ENCODE peak calls at places on chromosomes 4 and X, in seven cellular contexts. W, Q, C, L, H, U and P are unnamed samples.

GRCh38 chr4:41067369-41067768 is 147.0 kb downstream of the APBB2 start:
- DNase-seq in W (no peak), Q (no peak), C (peak), L (no peak), H (no peak), U (no peak), P (no peak)

GRCh38 chr4:112411781-112412281 is 104.1 kb downstream of the NEUROG2 start:
- DNase-seq in W (no peak), Q (peak), C (no peak), L (no peak), H (no peak), U (no peak), P (no peak)

GRCh38 chr4:119238068-119238722 is 25.7 kb downstream of the USP53 start:
- DNase-seq in W (no peak), Q (no peak), C (no peak), L (no peak), H (no peak), U (no peak), P (no peak)

GRCh38 chr4:8537041-8537461 is 43.1 kb upstream of the GPR78 start:
- DNase-seq in W (no peak), Q (no peak), C (peak), L (no peak), H (no peak), U (no peak), P (no peak)

GRCh38 chr4:27472364-27472763 is 611.7 kb downstream of the STIM2 start:
- DNase-seq in W (no peak), Q (no peak), C (no peak), L (no peak), H (no peak), U (no peak), P (no peak)

GRCh38 chr4:113761682-113762060 is at the start of gene CAMK2D:
- DNase-seq in W (peak), Q (peak), C (peak), L (peak), H (peak), U (peak), P (peak)

GRCh38 chrX:155857561-155857960 is 23.6 kb upstream of the VAMP7 start:
- DNase-seq in W (no peak), Q (peak), C (peak), L (peak), H (no peak), U (no peak), P (no peak)

GRCh38 chrX:48894891-48895290 is 2.7 kb downstream of the TIMM17B start:
- DNase-seq in W (no peak), Q (no peak), C (no peak), L (no peak), H (no peak), U (no peak), P (no peak)

GRCh38 chr4:663438-664428 is 10.3 kb downstream of the ATP5ME start:
- DNase-seq in W (no peak), Q (peak), C (no peak), L (peak), H (peak), U (peak), P (peak)

GRCh38 chr4:170386974-170387373 is 297.2 kb upstream of the AADAT start:
- DNase-seq in W (no peak), Q (no peak), C (peak), L (no peak), H (no peak), U (no peak), P (no peak)

GRCh38 chrX:132331532-132331931 is 112.3 kb upstream of the RAP2C start:
- DNase-seq in W (no peak), Q (no peak), C (no peak), L (no peak), H (no peak), U (no peak), P (no peak)

GRCh38 chrX:14497184-14497666 is 32.1 kb upstream of the GLRA2 start:
- DNase-seq in W (no peak), Q (no peak), C (peak), L (no peak), H (no peak), U (no peak), P (no peak)

GRCh38 chr4:105894570-105895323 is 524 bp upstream of the NPNT start:
- DNase-seq in W (no peak), Q (peak), C (peak), L (peak), H (no peak), U (peak), P (peak)

GRCh38 chr4:150139297-150139696 is 61.1 kb downstream of the DCLK2 start:
- DNase-seq in W (no peak), Q (no peak), C (no peak), L (no peak), H (no peak), U (no peak), P (no peak)

GRCh38 chrX:67614414-67614813 is 70.6 kb downstream of the AR start:
- DNase-seq in W (no peak), Q (no peak), C (peak), L (no peak), H (no peak), U (no peak), P (no peak)

GRCh38 chrX:3514996-3515395 is 168.5 kb upstream of the MXRA5 start:
- DNase-seq in W (no peak), Q (no peak), C (no peak), L (no peak), H (no peak), U (no peak), P (no peak)

GRCh38 chr4:139763668-139764067 is 98.0 kb downstream of the MGST2 start:
- DNase-seq in W (no peak), Q (no peak), C (no peak), L (no peak), H (no peak), U (no peak), P (peak)